ENCODE peak calls at places on chromosomes 12 and 14, in six cellular contexts. One of them, this sample, is unnamed.

GRCh38 chr14:103002578-103003350 is 54.6 kb downstream of the CDC42BPB start:
- DNase-seq in adipocyte: no peak
- DNase-seq in PC-3: no peak
- DNase-seq in IMR-90: no peak
- DNase-seq in colonic mucosa: no peak
- DNase-seq in MM.1S: no peak
- DNase-seq in this sample: no peak

GRCh38 chr14:68089146-68089715 is 269.7 kb downstream of the RAD51B start:
- DNase-seq in IMR-90: peak; percentile 61
- DNase-seq in adipocyte: no peak
- DNase-seq in PC-3: no peak
- DNase-seq in colonic mucosa: no peak
- DNase-seq in MM.1S: no peak
- DNase-seq in this sample: no peak

GRCh38 chr14:69439516-69440270 is 41.2 kb downstream of the SLC39A9 start:
- DNase-seq in colonic mucosa: no peak
- DNase-seq in IMR-90: no peak
- DNase-seq in MM.1S: no peak
- DNase-seq in PC-3: no peak
- DNase-seq in adipocyte: no peak
- DNase-seq in this sample: no peak

GRCh38 chr12:29991924-29992323 is 208.2 kb upstream of the TMTC1 start:
- DNase-seq in colonic mucosa: no peak
- DNase-seq in PC-3: no peak
- DNase-seq in adipocyte: no peak
- DNase-seq in MM.1S: no peak
- DNase-seq in IMR-90: peak; percentile 8
- DNase-seq in this sample: no peak

GRCh38 chr12:7162691-7163114 is 26.8 kb upstream of the PEX5 start:
- DNase-seq in MM.1S: no peak
- DNase-seq in PC-3: peak; percentile 41
- DNase-seq in adipocyte: peak; percentile 43
- DNase-seq in colonic mucosa: peak; percentile 36
- DNase-seq in IMR-90: no peak
- DNase-seq in this sample: no peak

GRCh38 chr14:67551940-67552339 is 18.9 kb downstream of the PLEKHH1 start:
- DNase-seq in colonic mucosa: no peak
- DNase-seq in PC-3: no peak
- DNase-seq in IMR-90: no peak
- DNase-seq in adipocyte: no peak
- DNase-seq in MM.1S: no peak
- DNase-seq in this sample: no peak

GRCh38 chr14:80940146-80940545 is 1.4 kb downstream of the CEP128 start:
- DNase-seq in PC-3: peak; percentile 18
- DNase-seq in IMR-90: no peak
- DNase-seq in colonic mucosa: no peak
- DNase-seq in MM.1S: no peak
- DNase-seq in adipocyte: no peak
- DNase-seq in this sample: no peak

GRCh38 chr14:21039059-21039422 is 3.1 kb upstream of the RNASE7 start:
- DNase-seq in colonic mucosa: peak; percentile 88
- DNase-seq in PC-3: no peak
- DNase-seq in IMR-90: peak; percentile 43
- DNase-seq in adipocyte: no peak
- DNase-seq in MM.1S: no peak
- DNase-seq in this sample: no peak

GRCh38 chr14:56514663-56515371 is 64.8 kb upstream of the TMEM260 start:
- DNase-seq in colonic mucosa: no peak
- DNase-seq in MM.1S: no peak
- DNase-seq in IMR-90: peak; percentile 45
- DNase-seq in adipocyte: no peak
- DNase-seq in PC-3: no peak
- DNase-seq in this sample: no peak

GRCh38 chr14:76786556-76786955 is 25.3 kb downstream of the VASH1 start:
- DNase-seq in colonic mucosa: no peak
- DNase-seq in adipocyte: no peak
- DNase-seq in PC-3: no peak
- DNase-seq in MM.1S: no peak
- DNase-seq in IMR-90: no peak
- DNase-seq in this sample: no peak

GRCh38 chr12:32140867-32141266 is 34.2 kb downstream of the BICD1 start:
- DNase-seq in PC-3: no peak
- DNase-seq in adipocyte: no peak
- DNase-seq in MM.1S: no peak
- DNase-seq in colonic mucosa: no peak
- DNase-seq in IMR-90: no peak
- DNase-seq in this sample: no peak
- H3K9ac ChIP-seq in PC-3: no peak overlapping the region
- H3K9ac ChIP-seq in adipocyte: no peak overlapping the region
- H3K9ac ChIP-seq in MM.1S: no peak overlapping the region
- H3K9ac ChIP-seq in colonic mucosa: no peak overlapping the region
- H3K9ac ChIP-seq in IMR-90: no peak overlapping the region
- H3K9ac ChIP-seq in this sample: no peak overlapping the region

DNA sequence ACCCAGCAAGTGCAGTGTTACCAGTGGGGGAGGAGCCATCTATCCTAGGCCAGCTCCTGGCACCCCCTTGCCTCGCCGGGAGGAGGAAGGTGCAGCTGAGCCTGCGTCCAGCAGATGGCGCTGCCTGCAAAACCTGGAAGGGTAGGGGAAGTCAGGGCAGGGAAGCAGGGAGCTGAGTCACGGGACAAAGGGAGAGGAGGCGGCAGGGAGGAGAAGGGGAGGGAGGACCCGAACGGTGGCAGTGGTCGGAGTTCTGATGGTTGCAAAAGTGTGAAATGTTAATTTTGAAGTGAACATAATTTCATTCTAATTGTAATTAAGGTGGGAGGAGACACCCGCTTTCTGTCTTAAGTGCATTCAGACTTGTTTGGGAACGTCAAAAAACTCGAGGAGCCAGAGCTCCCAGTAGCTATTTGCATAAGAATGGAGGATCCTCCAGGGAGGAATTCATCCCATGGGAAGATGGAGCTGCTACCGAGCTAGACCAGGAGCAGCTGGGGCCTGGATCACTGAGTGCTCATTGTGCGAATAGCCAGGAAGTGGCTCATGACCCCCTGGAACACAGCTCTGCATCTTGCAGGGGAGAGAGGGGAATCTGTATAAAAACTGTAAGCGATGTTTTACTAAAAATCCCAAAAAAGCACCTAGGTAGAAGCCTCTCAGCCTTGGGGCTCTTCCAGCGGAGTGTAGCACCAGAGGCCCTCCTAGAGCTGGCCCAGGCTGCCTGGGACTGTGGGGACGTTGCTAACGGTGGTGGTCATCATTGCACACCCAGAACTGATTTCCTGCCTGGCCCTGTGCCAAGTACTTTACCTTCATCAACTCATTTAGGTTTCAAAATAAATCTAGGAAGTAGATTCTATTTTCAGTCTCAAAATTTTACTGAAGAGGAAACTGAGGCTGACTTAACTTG is 59.5 kb downstream of the EMP1 start:
- DNase-seq in adipocyte: peak; percentile 97
- DNase-seq in MM.1S: peak; percentile 84
- DNase-seq in IMR-90: peak; percentile 92
- DNase-seq in colonic mucosa: peak; percentile 96
- DNase-seq in PC-3: peak; percentile 91
- DNase-seq in this sample: peak; percentile 85
- H3K9ac ChIP-seq in adipocyte: peak overlapping the region; percentile 77
- H3K9ac ChIP-seq in MM.1S: no peak overlapping the region
- H3K9ac ChIP-seq in IMR-90: peak overlapping the region; percentile 20
- H3K9ac ChIP-seq in colonic mucosa: no peak overlapping the region
- H3K9ac ChIP-seq in PC-3: no peak overlapping the region
- H3K9ac ChIP-seq in this sample: peak overlapping the region; percentile 38

DNA sequence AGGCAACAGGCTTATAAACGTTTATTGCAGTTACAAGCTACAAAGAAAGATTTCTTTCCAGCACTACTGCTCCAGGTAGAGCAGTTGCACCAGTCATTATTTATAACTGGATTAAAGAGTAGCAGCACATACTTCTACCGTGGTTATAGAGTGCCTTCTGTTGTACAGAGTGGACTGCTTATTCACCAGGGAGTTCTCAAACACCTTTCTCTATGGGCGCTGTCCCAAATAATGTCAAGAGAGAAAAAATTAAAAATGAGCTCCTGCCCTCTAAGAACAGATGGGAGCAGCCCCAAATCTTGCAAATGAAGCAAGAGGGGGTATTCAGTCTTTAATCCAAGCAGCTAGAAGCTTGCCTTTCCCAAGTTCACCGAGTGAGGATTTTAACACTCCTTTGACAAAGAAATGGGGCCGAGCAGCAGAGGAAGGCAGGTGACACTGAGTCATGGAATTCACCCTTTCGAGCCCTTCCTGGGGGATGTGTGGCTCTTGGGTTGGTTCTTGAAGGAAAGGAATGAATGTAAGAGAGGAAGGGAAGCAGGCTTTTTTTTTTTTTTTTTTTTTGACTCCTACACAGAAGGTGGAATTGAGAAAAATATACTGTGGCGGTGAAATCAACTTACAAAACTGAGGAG is 181.2 kb downstream of the PRKCH start:
- DNase-seq in PC-3: no peak
- DNase-seq in MM.1S: no peak
- DNase-seq in IMR-90: no peak
- DNase-seq in adipocyte: no peak
- DNase-seq in colonic mucosa: no peak
- DNase-seq in this sample: no peak
- H3K9ac ChIP-seq in PC-3: no peak overlapping the region
- H3K9ac ChIP-seq in MM.1S: no peak overlapping the region
- H3K9ac ChIP-seq in IMR-90: no peak overlapping the region
- H3K9ac ChIP-seq in adipocyte: peak overlapping the region; percentile 49
- H3K9ac ChIP-seq in colonic mucosa: no peak overlapping the region
- H3K9ac ChIP-seq in this sample: no peak overlapping the region

GRCh38 chr12:89348894-89349669 is 3.2 kb downstream of the DUSP6 start:
- DNase-seq in adipocyte: no peak
- DNase-seq in IMR-90: no peak
- DNase-seq in PC-3: no peak
- DNase-seq in colonic mucosa: no peak
- DNase-seq in MM.1S: peak; percentile 33
- DNase-seq in this sample: no peak
- H3K9ac ChIP-seq in adipocyte: peak overlapping the region; percentile 98
- H3K9ac ChIP-seq in IMR-90: peak overlapping the region; percentile 89
- H3K9ac ChIP-seq in PC-3: peak overlapping the region; percentile 90
- H3K9ac ChIP-seq in colonic mucosa: peak overlapping the region; percentile 90
- H3K9ac ChIP-seq in MM.1S: peak overlapping the region; percentile 92
- H3K9ac ChIP-seq in this sample: no peak overlapping the region

GRCh38 chr14:100566119-100566518 is 21.1 kb downstream of the BEGAIN start:
- DNase-seq in colonic mucosa: peak; percentile 79
- DNase-seq in adipocyte: no peak
- DNase-seq in MM.1S: no peak
- DNase-seq in IMR-90: no peak
- DNase-seq in PC-3: no peak
- DNase-seq in this sample: no peak
- H3K9ac ChIP-seq in colonic mucosa: peak overlapping the region; percentile 51
- H3K9ac ChIP-seq in adipocyte: no peak overlapping the region
- H3K9ac ChIP-seq in MM.1S: no peak overlapping the region
- H3K9ac ChIP-seq in IMR-90: no peak overlapping the region
- H3K9ac ChIP-seq in PC-3: no peak overlapping the region
- H3K9ac ChIP-seq in this sample: no peak overlapping the region

GRCh38 chr14:91368681-91369416 is 48.8 kb downstream of the CCDC88C start:
- DNase-seq in adipocyte: no peak
- DNase-seq in MM.1S: peak; percentile 66
- DNase-seq in PC-3: no peak
- DNase-seq in colonic mucosa: no peak
- DNase-seq in IMR-90: no peak
- DNase-seq in this sample: no peak

GRCh38 chr14:91367173-91368171 is 50.1 kb downstream of the CCDC88C start:
- DNase-seq in adipocyte: no peak
- DNase-seq in MM.1S: peak; percentile 94
- DNase-seq in PC-3: peak; percentile 79
- DNase-seq in IMR-90: peak; percentile 66
- DNase-seq in colonic mucosa: no peak
- DNase-seq in this sample: no peak

GRCh38 chr14:91371990-91372375 is 45.6 kb downstream of the CCDC88C start:
- DNase-seq in PC-3: no peak
- DNase-seq in adipocyte: no peak
- DNase-seq in MM.1S: no peak
- DNase-seq in colonic mucosa: no peak
- DNase-seq in IMR-90: no peak
- DNase-seq in this sample: no peak

GRCh38 chr14:91371011-91371989 is 46.3 kb downstream of the CCDC88C start:
- DNase-seq in adipocyte: no peak
- DNase-seq in colonic mucosa: no peak
- DNase-seq in IMR-90: no peak
- DNase-seq in MM.1S: peak; percentile 61
- DNase-seq in PC-3: no peak
- DNase-seq in this sample: no peak

DNA sequence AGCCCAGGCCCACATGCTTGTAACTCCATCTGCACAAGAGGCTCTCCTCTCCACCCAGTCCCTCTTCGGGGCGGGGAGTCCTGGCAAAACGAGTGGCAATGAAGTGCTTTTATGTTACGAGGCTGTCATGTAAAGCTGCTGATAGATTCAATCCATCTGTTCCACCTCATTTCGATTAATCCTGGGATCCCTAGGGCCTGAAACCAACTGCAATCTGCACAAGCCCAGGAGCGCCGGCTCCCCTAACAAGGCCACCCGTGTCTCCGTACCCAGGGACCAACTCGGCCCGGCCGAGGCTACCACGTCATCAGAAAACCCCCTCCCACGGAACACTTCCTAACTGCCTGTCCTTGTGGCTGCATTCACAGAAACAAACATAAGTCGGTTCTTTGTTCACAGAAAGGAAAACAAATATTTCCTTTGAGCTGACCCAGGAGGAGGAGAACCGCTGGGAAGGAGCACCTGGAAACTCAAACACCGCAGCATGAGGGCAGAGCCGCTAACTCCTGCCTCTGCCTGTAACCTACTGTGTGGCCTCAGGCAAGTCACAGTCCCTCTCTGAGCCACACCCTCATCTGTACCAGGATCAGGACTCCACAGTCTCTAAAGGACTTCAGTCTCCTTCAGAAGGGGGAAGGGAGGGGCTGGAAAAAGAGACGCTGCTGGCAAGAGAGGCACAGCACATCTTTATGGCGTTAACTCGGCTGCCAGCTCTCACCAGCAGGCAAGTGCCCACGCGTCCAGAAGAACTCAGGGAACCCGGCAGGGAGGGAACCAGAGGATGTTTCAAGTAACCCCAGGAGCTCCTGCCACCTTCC is 47.8 kb downstream of the CCDC88C start:
- DNase-seq in colonic mucosa: no peak
- DNase-seq in PC-3: peak; percentile 10
- DNase-seq in IMR-90: no peak
- DNase-seq in MM.1S: peak; percentile 12
- DNase-seq in adipocyte: peak; percentile 22
- DNase-seq in this sample: no peak
- H3K9ac ChIP-seq in colonic mucosa: peak overlapping the region; percentile 51
- H3K9ac ChIP-seq in PC-3: no peak overlapping the region
- H3K9ac ChIP-seq in IMR-90: no peak overlapping the region
- H3K9ac ChIP-seq in MM.1S: peak overlapping the region; percentile 99
- H3K9ac ChIP-seq in adipocyte: no peak overlapping the region
- H3K9ac ChIP-seq in this sample: peak overlapping the region; percentile 51

GRCh38 chr12:106114084-106115068 is 24.4 kb downstream of the NUAK1 start:
- DNase-seq in MM.1S: peak; percentile 44
- DNase-seq in PC-3: peak; percentile 62
- DNase-seq in adipocyte: peak; percentile 27
- DNase-seq in colonic mucosa: no peak
- DNase-seq in IMR-90: peak; percentile 50
- DNase-seq in this sample: no peak
- H3K9ac ChIP-seq in MM.1S: peak overlapping the region; percentile 45
- H3K9ac ChIP-seq in PC-3: no peak overlapping the region
- H3K9ac ChIP-seq in adipocyte: peak overlapping the region; percentile 74
- H3K9ac ChIP-seq in colonic mucosa: no peak overlapping the region
- H3K9ac ChIP-seq in IMR-90: no peak overlapping the region
- H3K9ac ChIP-seq in this sample: no peak overlapping the region

This sample was measured in SK-N-MC.